ENCODE peak calls at places on chromosomes 16 and 17, in four cellular contexts. One of them, this sample, is unnamed.
A peak's percentile ranks its signal among the peaks of the same experiment; 100 is the strongest.

GRCh38 chr17:72901098-72901497 is 191.4 kb downstream of the SLC39A11 start:
- DNase-seq in BJ: no peak
- DNase-seq in left ventricle myocardium inferior: no peak
- DNase-seq in keratinocyte: no peak
- DNase-seq in this sample: no peak

GRCh38 chr16:4403133-4403949 is 13.1 kb downstream of the CORO7 start:
- DNase-seq in BJ: no peak
- DNase-seq in left ventricle myocardium inferior: no peak
- DNase-seq in keratinocyte: no peak
- DNase-seq in this sample: no peak

GRCh38 chr16:83744521-83744981 is 63.2 kb upstream of the HSBP1 start:
- DNase-seq in BJ: peak; percentile 6
- DNase-seq in left ventricle myocardium inferior: peak; percentile 20
- DNase-seq in keratinocyte: no peak
- DNase-seq in this sample: no peak

GRCh38 chr17:66527335-66527734 is 224.9 kb downstream of the PRKCA start:
- DNase-seq in BJ: no peak
- DNase-seq in left ventricle myocardium inferior: no peak
- DNase-seq in keratinocyte: no peak
- DNase-seq in this sample: no peak

GRCh38 chr17:33924105-33924504 is 331.0 kb upstream of the CCL2 start:
- DNase-seq in BJ: no peak
- DNase-seq in left ventricle myocardium inferior: no peak
- DNase-seq in keratinocyte: no peak
- DNase-seq in this sample: no peak

GRCh38 chr17:76873856-76874255 is 5.7 kb downstream of the MGAT5B start:
- DNase-seq in BJ: no peak
- DNase-seq in left ventricle myocardium inferior: no peak
- DNase-seq in keratinocyte: no peak
- DNase-seq in this sample: no peak

GRCh38 chr17:39939588-39940419 is 12.3 kb downstream of the LRRC3C start:
- DNase-seq in BJ: peak; percentile 76
- DNase-seq in left ventricle myocardium inferior: no peak
- DNase-seq in keratinocyte: no peak
- DNase-seq in this sample: no peak

GRCh38 chr16:86510465-86511261 is at the start of gene FOXF1:
- DNase-seq in BJ: no peak
- DNase-seq in left ventricle myocardium inferior: no peak
- DNase-seq in keratinocyte: no peak
- DNase-seq in this sample: no peak

GRCh38 chr16:86668136-86668535 is 89.8 kb downstream of the FOXL1 start:
- DNase-seq in BJ: no peak
- DNase-seq in left ventricle myocardium inferior: no peak
- DNase-seq in keratinocyte: no peak
- DNase-seq in this sample: no peak

GRCh38 chr17:3485481-3486068 is 9.8 kb downstream of the ASPA start:
- DNase-seq in BJ: no peak
- DNase-seq in left ventricle myocardium inferior: no peak
- DNase-seq in keratinocyte: no peak
- DNase-seq in this sample: no peak

GRCh38 chr17:44363613-44364159 is at the start of gene FAM171A2:
- DNase-seq in BJ: no peak
- DNase-seq in left ventricle myocardium inferior: peak; percentile 60
- DNase-seq in keratinocyte: no peak
- DNase-seq in this sample: no peak
- H3K4me3 ChIP-seq in BJ: peak within 1 kb of the TSS; percentile 74
- H3K4me3 ChIP-seq in left ventricle myocardium inferior: peak within 1 kb of the TSS; percentile 79
- H3K4me3 ChIP-seq in keratinocyte: peak within 1 kb of the TSS; percentile 54
- H3K4me3 ChIP-seq in this sample: peak within 1 kb of the TSS; percentile 76

GRCh38 chr16:24775455-24775854 is 46.0 kb downstream of the TNRC6A start:
- DNase-seq in BJ: no peak
- DNase-seq in left ventricle myocardium inferior: no peak
- DNase-seq in keratinocyte: no peak
- DNase-seq in this sample: no peak
- H3K36me3 ChIP-seq in BJ: peaks cover 1% of the 10 kb centered on the region
- H3K36me3 ChIP-seq in left ventricle myocardium inferior: peaks cover 48% of the 10 kb centered on the region
- H3K36me3 ChIP-seq in keratinocyte: peaks cover 24% of the 10 kb centered on the region
- H3K36me3 ChIP-seq in this sample: peaks cover 2% of the 10 kb centered on the region

GRCh38 chr17:17827826-17828621 is 8.8 kb downstream of the SREBF1 start:
- DNase-seq in BJ: no peak
- DNase-seq in left ventricle myocardium inferior: no peak
- DNase-seq in keratinocyte: no peak
- DNase-seq in this sample: no peak
- H3K4me3 ChIP-seq in BJ: no peak overlapping the region
- H3K4me3 ChIP-seq in left ventricle myocardium inferior: no peak overlapping the region
- H3K4me3 ChIP-seq in keratinocyte: no peak overlapping the region
- H3K4me3 ChIP-seq in this sample: no peak overlapping the region

DNA sequence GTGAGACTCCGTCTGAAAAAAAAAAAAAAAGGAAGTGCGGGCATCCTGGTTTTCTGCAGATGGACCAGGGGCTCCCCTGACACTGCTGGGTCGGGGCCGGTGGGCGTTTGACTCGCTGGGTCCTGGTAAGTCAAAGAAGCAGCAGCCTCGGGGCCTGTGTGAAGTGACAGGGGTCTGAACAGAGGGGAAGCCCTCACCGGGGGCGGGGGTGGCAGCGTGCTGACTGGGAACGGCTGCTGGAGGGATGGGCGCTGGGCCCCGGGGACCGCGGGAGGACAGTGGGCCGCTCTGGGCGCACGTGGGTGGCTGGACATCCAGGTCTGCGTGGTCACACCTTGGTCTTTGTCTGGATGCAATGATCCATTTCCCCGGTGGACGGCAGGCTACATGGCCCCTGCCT is 8.2 kb downstream of the GALNS start:
- DNase-seq in BJ: no peak
- DNase-seq in left ventricle myocardium inferior: no peak
- DNase-seq in keratinocyte: no peak
- DNase-seq in this sample: no peak
- H3K36me3 ChIP-seq in BJ: peaks cover 5% of the 10 kb centered on the region
- H3K36me3 ChIP-seq in left ventricle myocardium inferior: peaks cover 26% of the 10 kb centered on the region
- H3K36me3 ChIP-seq in keratinocyte: no peaks in the 10 kb centered on the region
- H3K36me3 ChIP-seq in this sample: no peaks in the 10 kb centered on the region

DNA sequence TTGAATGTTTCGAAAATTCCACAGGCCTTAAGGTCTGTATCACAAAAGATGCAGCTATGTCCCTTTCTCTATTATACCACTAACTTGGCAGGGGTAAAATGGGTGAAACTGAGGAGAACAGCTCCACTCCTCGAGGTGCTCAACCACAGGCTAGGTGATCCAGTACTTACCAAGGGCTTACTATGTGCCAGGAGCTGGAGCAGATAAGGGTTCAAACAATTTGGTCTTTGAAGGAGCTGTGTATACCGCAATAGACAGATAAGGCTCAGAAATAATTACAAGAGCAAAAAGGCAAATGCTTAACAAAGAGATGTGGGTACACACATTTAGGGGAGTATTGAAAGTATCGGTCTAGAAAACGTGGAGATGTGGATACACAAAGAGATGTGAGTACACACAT is 1.5 kb downstream of the XPO6 start:
- DNase-seq in BJ: no peak
- DNase-seq in left ventricle myocardium inferior: no peak
- DNase-seq in keratinocyte: no peak
- DNase-seq in this sample: no peak
- H3K4me3 ChIP-seq in BJ: peak overlapping the region; percentile 93
- H3K4me3 ChIP-seq in left ventricle myocardium inferior: peak overlapping the region; percentile 90
- H3K4me3 ChIP-seq in keratinocyte: peak overlapping the region; percentile 76
- H3K4me3 ChIP-seq in this sample: peak overlapping the region; percentile 76

GRCh38 chr17:2416010-2416734 is 15.3 kb upstream of the MNT start:
- DNase-seq in BJ: peak; percentile 63
- DNase-seq in left ventricle myocardium inferior: peak; percentile 88
- DNase-seq in keratinocyte: no peak
- DNase-seq in this sample: no peak
- H3K36me3 ChIP-seq in BJ: peaks cover 11% of the 10 kb centered on the region
- H3K36me3 ChIP-seq in left ventricle myocardium inferior: peaks cover 30% of the 10 kb centered on the region
- H3K36me3 ChIP-seq in keratinocyte: peaks cover 28% of the 10 kb centered on the region
- H3K36me3 ChIP-seq in this sample: no peaks in the 10 kb centered on the region